ENCODE peak calls at places on chromosome 16, in ten cellular contexts. C is WTC11, G is body of pancreas, K is germinal center, B is C1 segment of cervical spinal cord, D is neural crest cell, Q is endodermal cell, H is NCI-H2081, N is cardiac septum, A is HTR-8/SVneo. T is an unnamed sample.

GRCh38 chr16:70475054-70475871 is 20.9 kb downstream of the FCSK start:
- DNase-seq in C (no peak), G (no peak), K (no peak), B (no peak), D (no peak), Q (peak), H (no peak), N (no peak), A (no peak), T (no peak)

GRCh38 chr16:81798311-81799137 is 19.4 kb downstream of the PLCG2 start:
- DNase-seq in C (no peak), G (no peak), K (peak), B (no peak), D (no peak), Q (no peak), H (no peak), N (no peak), A (no peak), T (no peak)

GRCh38 chr16:68642436-68643064 is 2.6 kb upstream of the CDH3 start:
- DNase-seq in C (peak), G (no peak), K (no peak), B (no peak), D (peak), Q (peak), H (no peak), N (no peak), A (no peak), T (no peak)

GRCh38 chr16:20747030-20747816 is 5.6 kb upstream of the THUMPD1 start:
- DNase-seq in C (no peak), G (no peak), K (no peak), B (no peak), D (no peak), Q (no peak), H (no peak), N (no peak), A (no peak), T (no peak)

GRCh38 chr16:67932462-67932840 is 789 bp upstream of the CTRL start:
- DNase-seq in C (no peak), G (no peak), K (no peak), B (no peak), D (no peak), Q (no peak), H (no peak), N (no peak), A (no peak), T (no peak)

GRCh38 chr16:10453159-10453510 is 67.3 kb downstream of the ATF7IP2 start:
- DNase-seq in C (no peak), G (no peak), K (no peak), B (no peak), D (no peak), Q (no peak), H (no peak), N (no peak), A (no peak), T (no peak)

GRCh38 chr16:85444879-85445778 is 168.0 kb upstream of the GSE1 start:
- DNase-seq in C (no peak), G (peak), K (no peak), B (no peak), D (no peak), Q (peak), H (peak), N (no peak), A (no peak), T (no peak)

GRCh38 chr16:3726021-3726687 is 8.8 kb upstream of the TRAP1 start:
- DNase-seq in C (no peak), G (no peak), K (no peak), B (no peak), D (no peak), Q (no peak), H (no peak), N (peak), A (no peak), T (no peak)

GRCh38 chr16:23905027-23905426 is 69.2 kb downstream of the PRKCB start:
- DNase-seq in C (peak), G (peak), K (no peak), B (no peak), D (no peak), Q (peak), H (no peak), N (no peak), A (peak), T (no peak)

GRCh38 chr16:84461504-84462295 is 42.8 kb downstream of the MEAK7 start:
- DNase-seq in C (no peak), G (no peak), K (no peak), B (no peak), D (no peak), Q (peak), H (no peak), N (peak), A (no peak), T (no peak)

GRCh38 chr16:73536931-73537330 is 489.0 kb upstream of the ZFHX3 start:
- DNase-seq in C (no peak), G (no peak), K (no peak), B (no peak), D (no peak), Q (no peak), H (no peak), N (no peak), A (no peak), T (no peak)

GRCh38 chr16:81442909-81443687 is 1.5 kb upstream of the CMIP start:
- DNase-seq in C (no peak), G (no peak), K (no peak), B (no peak), D (no peak), Q (peak), H (no peak), N (no peak), A (no peak), T (no peak)

GRCh38 chr16:81996664-81997529 is 14.4 kb downstream of the SDR42E1 start:
- DNase-seq in C (no peak), G (no peak), K (no peak), B (no peak), D (no peak), Q (peak), H (no peak), N (no peak), A (peak), T (no peak)

GRCh38 chr16:2787961-2788360 is 601 bp upstream of the PRSS33 start:
- DNase-seq in C (no peak), G (no peak), K (no peak), B (no peak), D (no peak), Q (no peak), H (no peak), N (peak), A (no peak), T (no peak)

GRCh38 chr16:29665294-29666077 is 2.4 kb downstream of the SPN start:
- DNase-seq in C (no peak), G (no peak), K (no peak), B (no peak), D (no peak), Q (peak), H (no peak), N (no peak), A (no peak), T (no peak)

GRCh38 chr16:1771072-1771863 is at the start of gene NME3:
- DNase-seq in C (peak), G (peak), K (peak), B (peak), D (peak), Q (peak), H (peak), N (peak), A (peak), T (peak)

GRCh38 chr16:69345923-69346322 is 5.7 kb downstream of the TMED6 start:
- DNase-seq in C (no peak), G (no peak), K (no peak), B (no peak), D (no peak), Q (no peak), H (no peak), N (no peak), A (no peak), T (no peak)

GRCh38 chr16:85027968-85028637 is 508 bp downstream of the KIAA0513 start:
- DNase-seq in C (no peak), G (peak), K (peak), B (no peak), D (no peak), Q (no peak), H (no peak), N (no peak), A (no peak), T (no peak)

GRCh38 chr16:9053006-9053601 is 38.3 kb upstream of the HAPSTR1 start:
- DNase-seq in C (peak), G (peak), K (no peak), B (no peak), D (peak), Q (peak), H (no peak), N (peak), A (peak), T (no peak)

GRCh38 chr16:4639899-4640509 is 15.4 kb downstream of the MGRN1 start:
- DNase-seq in C (no peak), G (no peak), K (no peak), B (no peak), D (no peak), Q (peak), H (no peak), N (no peak), A (no peak), T (no peak)

GRCh38 chr16:2252806-2253148 is 1.4 kb upstream of the ECI1 start:
- DNase-seq in C (no peak), G (no peak), K (peak), B (no peak), D (no peak), Q (no peak), H (no peak), N (no peak), A (no peak), T (no peak)

GRCh38 chr16:57601801-57602478 is 26.5 kb upstream of the ADGRG1 start:
- DNase-seq in C (no peak), G (peak), K (no peak), B (no peak), D (no peak), Q (peak), H (peak), N (no peak), A (no peak), T (no peak)